ENCODE peak calls at places on chromosomes 4 and X, in ten cellular contexts. N is anterior cingulate cortex; G is fibroblast of the aortic adventitia; T is HEK293T; W is tibial artery; X is HFF-Myc; K is fibroblast of lung; D is mesenchymal stem cell; Z is frontal cortex; M is activated CD4-positive, alpha-beta T cell treated with anti-CD3 and anti-CD28 coated beads, Interleukin-2, amount 10 ng/mL, durations not matched to agents 7 days and 5 days. A is an unnamed sample.

GRCh38 chr4:79227896-79228295 is 98.0 kb downstream of the NAA11 start:
- DNase-seq in N (no peak), G (no peak), T (no peak), W (no peak), X (no peak), K (no peak), D (no peak), Z (no peak), M (no peak), A (no peak)

GRCh38 chrX:107825698-107826285 is at the start of gene MID2:
- DNase-seq in N (no peak), G (peak; percentile 15), T (peak; percentile 77), W (peak; percentile 79), X (no peak), K (peak; percentile 55), D (peak; percentile 58), Z (no peak), M (peak; percentile 41), A (no peak)

GRCh38 chrX:2401201-2401589 is 99.6 kb downstream of the DHRSX start:
- DNase-seq in N (no peak), G (no peak), T (no peak), W (no peak), X (no peak), K (peak; percentile 50), D (no peak), Z (no peak), M (no peak), A (no peak)

GRCh38 chrX:47815901-47816845 is 20.5 kb upstream of the ZNF81 start:
- DNase-seq in N (no peak), G (peak; percentile 34), T (no peak), W (no peak), X (no peak), K (peak; percentile 9), D (no peak), Z (no peak), M (no peak), A (no peak)

GRCh38 chrX:134240209-134240608 is 3.2 kb downstream of the CCDC160 start:
- DNase-seq in N (no peak), G (no peak), T (no peak), W (no peak), X (no peak), K (no peak), D (no peak), Z (no peak), M (no peak), A (no peak)

GRCh38 chr4:189002475-189002874 is 863.2 kb downstream of the TRIML1 start:
- DNase-seq in N (no peak), G (no peak), T (no peak), W (no peak), X (no peak), K (no peak), D (no peak), Z (no peak), M (no peak), A (no peak)

GRCh38 chr4:151238477-151238876 is 38.5 kb upstream of the PRSS48 start:
- DNase-seq in N (no peak), G (peak; percentile 63), T (no peak), W (no peak), X (no peak), K (peak; percentile 23), D (no peak), Z (no peak), M (no peak), A (no peak)

GRCh38 chr4:53043096-53043495 is 181.0 kb downstream of the RASL11B start:
- DNase-seq in N (no peak), G (no peak), T (no peak), W (no peak), X (no peak), K (no peak), D (no peak), Z (no peak), M (no peak), A (no peak)

GRCh38 chr4:155954118-155954503 is 445 bp upstream of the CTSO start:
- DNase-seq in N (no peak), G (no peak), T (no peak), W (no peak), X (no peak), K (no peak), D (no peak), Z (no peak), M (no peak), A (no peak)

GRCh38 chr4:54657556-54658313 is at the start of gene KIT:
- DNase-seq in N (no peak), G (no peak), T (peak; percentile 81), W (peak; percentile 72), X (no peak), K (peak; percentile 17), D (peak; percentile 38), Z (peak; percentile 50), M (no peak), A (peak; percentile 93)

GRCh38 chr4:3346146-3346545 is 53.3 kb downstream of the RGS12 start:
- DNase-seq in N (no peak), G (peak; percentile 90), T (peak; percentile 78), W (no peak), X (peak; percentile 60), K (peak; percentile 56), D (peak; percentile 85), Z (no peak), M (peak; percentile 66), A (no peak)

GRCh38 chrX:960821-961220 is 251.6 kb downstream of the CRLF2 start:
- DNase-seq in N (no peak), G (no peak), T (no peak), W (peak; percentile 56), X (no peak), K (no peak), D (no peak), Z (no peak), M (no peak), A (no peak)

GRCh38 chrX:37405954-37406353 is 56.8 kb downstream of the PRRG1 start:
- DNase-seq in N (no peak), G (peak; percentile 73), T (no peak), W (no peak), X (no peak), K (peak; percentile 90), D (peak; percentile 56), Z (no peak), M (no peak), A (no peak)

GRCh38 chr4:87527446-87528240 is 1.5 kb downstream of the SPARCL1 start:
- DNase-seq in N (no peak), G (peak; percentile 59), T (no peak), W (no peak), X (no peak), K (peak; percentile 17), D (no peak), Z (no peak), M (no peak), A (no peak)

GRCh38 chrX:23752740-23753435 is 9.8 kb upstream of the ACOT9 start:
- DNase-seq in N (no peak), G (peak; percentile 81), T (no peak), W (no peak), X (peak; percentile 9), K (peak; percentile 72), D (peak; percentile 18), Z (no peak), M (no peak), A (no peak)